ENCODE peak calls at places on chromosomes 3 and 15, in seven cellular contexts. W, Y, A, C, E, J and V are unnamed samples.

GRCh38 chr15:38547255-38547997 is 17.2 kb downstream of the RASGRP1 start:
- DNase-seq in W (peak), Y (no peak), A (no peak), C (peak), E (peak), J (no peak), V (no peak)

GRCh38 chr15:56817266-56817665 is 84.0 kb upstream of the ZNF280D start:
- DNase-seq in W (peak), Y (no peak), A (peak), C (no peak), E (peak), J (no peak), V (no peak)

GRCh38 chr3:160810360-160810759 is 54.3 kb downstream of the PPM1L start:
- DNase-seq in W (peak), Y (no peak), A (no peak), C (no peak), E (no peak), J (no peak), V (no peak)

GRCh38 chr15:48695088-48695834 is 49.8 kb upstream of the FBN1 start:
- DNase-seq in W (peak), Y (no peak), A (peak), C (no peak), E (peak), J (no peak), V (no peak)

GRCh38 chr15:41955807-41956525 is 16.4 kb downstream of the EHD4 start:
- DNase-seq in W (no peak), Y (peak), A (no peak), C (no peak), E (no peak), J (no peak), V (no peak)

GRCh38 chr15:75725021-75725718 is 12.5 kb upstream of the CSPG4 start:
- DNase-seq in W (no peak), Y (no peak), A (no peak), C (no peak), E (no peak), J (no peak), V (no peak)

GRCh38 chr3:195542261-195542660 is 864 bp downstream of the PPP1R2 start:
- DNase-seq in W (no peak), Y (no peak), A (peak), C (no peak), E (peak), J (no peak), V (no peak)

GRCh38 chr3:190586631-190587000 is 72.7 kb downstream of the IL1RAP start:
- DNase-seq in W (peak), Y (peak), A (peak), C (no peak), E (peak), J (no peak), V (no peak)

GRCh38 chr3:171953300-171954022 is 85.9 kb upstream of the FNDC3B start:
- DNase-seq in W (peak), Y (no peak), A (peak), C (no peak), E (no peak), J (no peak), V (no peak)

GRCh38 chr3:14867936-14868570 is 49.3 kb downstream of the FGD5 start:
- DNase-seq in W (no peak), Y (no peak), A (no peak), C (no peak), E (no peak), J (no peak), V (no peak)

GRCh38 chr3:63877737-63878393 is 14.2 kb downstream of the ATXN7 start:
- DNase-seq in W (no peak), Y (no peak), A (no peak), C (no peak), E (peak), J (no peak), V (no peak)

GRCh38 chr3:109642042-109642441 is 304.7 kb upstream of the DPPA4 start:
- DNase-seq in W (no peak), Y (no peak), A (peak), C (no peak), E (no peak), J (no peak), V (no peak)

GRCh38 chr3:127174715-127175140 is 18.2 kb upstream of the PRR23E start:
- DNase-seq in W (no peak), Y (no peak), A (no peak), C (no peak), E (no peak), J (no peak), V (no peak)

GRCh38 chr3:7309707-7310106 is 448.8 kb downstream of the GRM7 start:
- DNase-seq in W (peak), Y (peak), A (no peak), C (no peak), E (peak), J (peak), V (peak)

GRCh38 chr3:140568842-140569520 is 108.9 kb upstream of the TRIM42 start:
- DNase-seq in W (no peak), Y (no peak), A (no peak), C (no peak), E (peak), J (no peak), V (peak)

GRCh38 chr3:46663611-46664135 is 29.8 kb downstream of the ALS2CL start:
- DNase-seq in W (peak), Y (peak), A (peak), C (no peak), E (peak), J (peak), V (peak)

GRCh38 chr3:48370330-48370708 is 1.7 kb upstream of the FBXW12 start:
- DNase-seq in W (no peak), Y (no peak), A (no peak), C (no peak), E (no peak), J (no peak), V (no peak)

GRCh38 chr3:187104342-187104741 is 35.0 kb downstream of the RPL39L start:
- DNase-seq in W (no peak), Y (no peak), A (no peak), C (no peak), E (no peak), J (no peak), V (no peak)

GRCh38 chr3:129445472-129445871 is 5.4 kb downstream of the IFT122 start:
- DNase-seq in W (no peak), Y (no peak), A (no peak), C (no peak), E (no peak), J (no peak), V (no peak)

GRCh38 chr3:134348524-134348923 is 25.7 kb downstream of the AMOTL2 start:
- DNase-seq in W (no peak), Y (no peak), A (peak), C (no peak), E (no peak), J (no peak), V (no peak)

GRCh38 chr3:120801484-120801883 is 58.9 kb downstream of the GTF2E1 start:
- DNase-seq in W (no peak), Y (no peak), A (no peak), C (no peak), E (no peak), J (no peak), V (no peak)

GRCh38 chr3:154324919-154325318 is 632 bp upstream of the DHX36 start:
- DNase-seq in W (no peak), Y (peak), A (no peak), C (no peak), E (peak), J (no peak), V (peak)

GRCh38 chr3:177335728-177336127 is 138.4 kb upstream of the TBL1XR1 start:
- DNase-seq in W (peak), Y (no peak), A (peak), C (no peak), E (peak), J (no peak), V (no peak)

GRCh38 chr15:20348900-20349773 is 192.5 kb downstream of the GOLGA6L6 start:
- DNase-seq in W (no peak), Y (peak), A (no peak), C (no peak), E (no peak), J (no peak), V (no peak)

GRCh38 chr3:178966299-178967183 is 105.1 kb downstream of the ZMAT3 start:
- DNase-seq in W (peak), Y (peak), A (peak), C (peak), E (peak), J (no peak), V (peak)

GRCh38 chr15:93071469-93071891 is 17.5 kb downstream of the RGMA start:
- DNase-seq in W (peak), Y (no peak), A (no peak), C (no peak), E (peak), J (no peak), V (no peak)

GRCh38 chr15:93072011-93072410 is 17.0 kb downstream of the RGMA start:
- DNase-seq in W (peak), Y (no peak), A (no peak), C (no peak), E (peak), J (no peak), V (no peak)

GRCh38 chr15:93070901-93071300 is 18.1 kb downstream of the RGMA start:
- DNase-seq in W (no peak), Y (no peak), A (no peak), C (no peak), E (no peak), J (no peak), V (no peak)

GRCh38 chr15:93073465-93073952 is 15.5 kb downstream of the RGMA start:
- DNase-seq in W (no peak), Y (no peak), A (no peak), C (no peak), E (no peak), J (no peak), V (peak)

GRCh38 chr15:93072440-93073394 is 16.3 kb downstream of the RGMA start:
- DNase-seq in W (peak), Y (peak), A (peak), C (no peak), E (peak), J (no peak), V (peak)
- H3K4me3 ChIP-seq in W (peak), Y (peak), A (peak), C (peak), E (peak), J (peak), V (peak)

GRCh38 chr3:27756877-27757276 is 34.8 kb upstream of the EOMES start:
- DNase-seq in W (no peak), Y (no peak), A (peak), C (no peak), E (no peak), J (no peak), V (no peak)

GRCh38 chr3:27752926-27753325 is 30.8 kb upstream of the EOMES start:
- DNase-seq in W (no peak), Y (no peak), A (no peak), C (no peak), E (no peak), J (no peak), V (no peak)

DNA sequence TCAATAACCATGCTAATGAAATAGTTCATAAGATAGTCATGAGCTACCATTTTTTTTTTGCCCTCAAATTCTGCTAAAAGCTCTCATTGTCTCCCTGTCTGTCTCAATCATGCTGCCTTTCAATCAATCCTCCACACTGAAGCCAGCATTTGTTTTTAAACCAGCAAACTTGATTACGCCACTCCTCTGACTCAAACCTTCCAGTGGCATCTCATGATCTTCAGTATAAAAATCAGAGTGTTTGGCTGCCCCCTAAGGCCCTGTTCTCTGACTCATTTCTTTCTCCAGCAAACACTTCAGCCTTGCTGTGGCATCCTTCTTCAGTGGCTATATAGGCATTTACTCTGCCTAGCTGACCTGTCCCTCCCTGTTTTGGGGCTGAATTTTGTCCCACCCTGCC is 36.0 kb upstream of the EOMES start:
- DNase-seq in W (peak), Y (peak), A (peak), C (no peak), E (peak), J (peak), V (no peak)
- TF ChIP-seq CTCF in W (no peak), Y (no peak), A (peak), C (no peak), E (no peak), J (no peak), V (no peak)

GRCh38 chr3:24145981-24146822 is 201.1 kb downstream of the NR1D2 start:
- DNase-seq in W (peak), Y (peak), A (peak), C (peak), E (peak), J (no peak), V (no peak)
- H3K4me3 ChIP-seq in W (no peak), Y (no peak), A (peak), C (no peak), E (no peak), J (no peak), V (no peak)

GRCh38 chr15:58043192-58043903 is 22.2 kb downstream of the ALDH1A2 start:
- DNase-seq in W (peak), Y (peak), A (peak), C (no peak), E (peak), J (peak), V (peak)
- TF ChIP-seq CTCF in W (peak), Y (peak), A (peak), C (peak), E (peak), J (no peak), V (peak)

DNA sequence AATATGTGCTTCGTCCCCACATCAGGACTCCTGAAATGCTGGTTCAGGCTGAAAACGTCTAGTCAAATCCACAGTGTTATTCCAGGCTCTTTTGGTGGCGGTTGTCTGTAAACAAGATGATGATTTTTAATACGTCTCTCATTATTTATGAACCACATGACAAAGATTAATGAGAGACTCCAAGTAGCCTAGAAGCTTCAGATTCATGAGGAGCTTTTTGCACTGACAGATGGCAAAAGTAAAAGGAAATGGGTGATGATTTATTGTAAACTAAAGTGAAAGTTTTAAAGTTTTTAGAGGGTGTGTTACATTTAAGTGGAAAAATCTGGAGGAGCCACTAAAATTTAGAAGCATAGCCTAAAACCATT is 77.0 kb downstream of the BBX start:
- DNase-seq in W (no peak), Y (no peak), A (no peak), C (no peak), E (no peak), J (no peak), V (no peak)
- H3K4me3 ChIP-seq in W (peak), Y (peak), A (peak), C (peak), E (peak), J (peak), V (no peak)

DNA sequence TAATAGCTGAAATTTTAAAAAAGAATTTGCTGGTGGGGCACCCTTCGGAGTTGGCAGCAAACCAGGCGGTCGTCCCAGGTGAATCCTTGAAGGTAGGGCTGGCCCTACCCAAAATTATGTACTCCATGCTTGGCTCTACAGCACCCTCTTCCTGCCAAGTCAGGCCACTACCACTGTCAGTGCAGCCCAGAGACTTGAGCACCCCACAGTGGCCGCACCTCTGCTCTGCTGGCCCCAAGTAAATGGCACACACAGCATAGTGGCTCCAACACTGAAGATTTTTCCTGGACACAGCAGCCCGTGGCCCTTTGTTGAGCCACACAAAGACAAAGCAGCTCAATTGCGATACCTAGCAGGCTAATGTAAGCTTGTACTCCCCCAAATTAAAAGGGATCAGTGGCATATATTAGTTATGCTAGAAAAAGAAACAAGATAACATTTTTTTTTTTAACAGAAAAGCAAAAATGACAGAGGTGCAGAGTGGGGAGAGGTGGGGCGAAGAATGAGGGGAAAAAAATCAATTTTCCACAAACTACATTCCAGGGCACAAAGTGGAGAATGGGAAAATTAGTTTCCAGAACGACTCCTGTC is 250.5 kb downstream of the UACA start:
- DNase-seq in W (peak), Y (no peak), A (peak), C (no peak), E (peak), J (no peak), V (peak)
- TF ChIP-seq CTCF in W (peak), Y (peak), A (peak), C (peak), E (peak), J (no peak), V (no peak)

DNA sequence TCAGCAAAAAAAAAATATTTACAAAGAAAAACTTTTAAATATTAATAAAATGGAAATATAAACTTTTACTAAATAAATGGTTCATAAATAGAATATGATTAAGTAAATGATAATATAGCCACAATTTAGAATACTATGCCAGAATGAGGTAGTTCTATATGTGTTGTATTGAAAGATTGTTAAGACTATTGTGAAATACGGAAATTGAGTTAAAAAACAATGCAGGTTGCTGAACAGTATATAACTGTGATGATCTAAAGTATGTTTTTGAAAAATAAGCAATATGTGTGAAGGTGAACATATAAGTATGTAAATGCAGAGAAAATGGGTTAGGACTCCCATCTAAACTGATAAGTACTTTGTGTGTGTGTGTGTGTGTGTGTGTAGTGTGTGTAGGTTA is 1.2 kb downstream of the ZNF35 start:
- DNase-seq in W (no peak), Y (no peak), A (no peak), C (no peak), E (no peak), J (no peak), V (no peak)
- H3K4me3 ChIP-seq in W (peak), Y (peak), A (peak), C (peak), E (no peak), J (no peak), V (no peak)

GRCh38 chr3:139552632-139553335 is 13.2 kb upstream of the RBP1 start:
- DNase-seq in W (no peak), Y (no peak), A (no peak), C (no peak), E (no peak), J (no peak), V (no peak)
- TF ChIP-seq CTCF in W (no peak), Y (peak), A (no peak), C (no peak), E (peak), J (no peak), V (no peak)

GRCh38 chr15:82091636-82092140 is 45.9 kb upstream of the MEX3B start:
- DNase-seq in W (no peak), Y (no peak), A (no peak), C (no peak), E (no peak), J (no peak), V (no peak)

GRCh38 chr15:82095803-82096202 is 50.0 kb upstream of the MEX3B start:
- DNase-seq in W (no peak), Y (no peak), A (no peak), C (no peak), E (no peak), J (no peak), V (no peak)

GRCh38 chr15:82093325-82093724 is 47.5 kb upstream of the MEX3B start:
- DNase-seq in W (no peak), Y (no peak), A (no peak), C (no peak), E (no peak), J (no peak), V (no peak)

GRCh38 chr15:82098674-82099073 is 52.9 kb upstream of the MEX3B start:
- DNase-seq in W (no peak), Y (no peak), A (no peak), C (no peak), E (no peak), J (no peak), V (no peak)

DNA sequence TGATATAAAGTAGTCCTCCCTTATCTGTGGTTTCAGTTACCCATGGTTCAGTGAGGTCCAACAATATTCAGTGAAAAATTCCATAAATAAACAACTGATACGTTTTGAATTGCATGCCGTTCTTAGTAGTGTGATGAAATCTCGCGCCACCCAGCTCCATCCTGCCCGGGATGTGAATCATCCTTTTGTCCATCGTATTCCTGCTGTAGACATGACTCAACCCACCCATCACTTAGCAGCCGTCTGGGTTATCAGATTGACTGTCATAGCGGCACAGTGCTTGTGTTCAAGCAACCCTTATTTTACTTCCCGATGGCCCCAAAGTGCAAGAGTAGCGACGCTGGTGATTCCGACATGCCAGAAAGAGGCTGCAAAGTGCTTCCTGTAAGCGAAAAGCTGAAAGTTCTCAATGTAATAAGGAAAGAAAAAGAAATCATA is 48.0 kb upstream of the MEX3B start:
- DNase-seq in W (peak), Y (no peak), A (peak), C (peak), E (peak), J (no peak), V (no peak)
- H3K4me3 ChIP-seq in W (peak), Y (no peak), A (no peak), C (no peak), E (peak), J (no peak), V (no peak)

GRCh38 chr3:33057320-33058298 is 39.3 kb downstream of the GLB1 start:
- DNase-seq in W (no peak), Y (peak), A (no peak), C (no peak), E (peak), J (no peak), V (no peak)
- TF ChIP-seq CTCF in W (no peak), Y (no peak), A (no peak), C (no peak), E (no peak), J (no peak), V (no peak)